ENCODE peak calls at places on chromosomes 3 and 15, in seven cellular contexts. One of them, this sample, is unnamed. For H3K4me1, the result is how much of the 10 kb centered on the place peaks cover.

GRCh38 chr3:60633644-60634043 is 617.6 kb downstream of the FHIT start:
- DNase-seq in PC-9: no peak
- DNase-seq in colonic mucosa: no peak
- DNase-seq in heart left ventricle: no peak
- DNase-seq in cardiac muscle cell: no peak
- DNase-seq in OCI-LY7: no peak
- DNase-seq in prostate gland: no peak
- DNase-seq in this sample: no peak

GRCh38 chr3:46261926-46262594 is 19.8 kb downstream of the CCR3 start:
- DNase-seq in PC-9: no peak
- DNase-seq in colonic mucosa: no peak
- DNase-seq in heart left ventricle: no peak
- DNase-seq in cardiac muscle cell: no peak
- DNase-seq in OCI-LY7: no peak
- DNase-seq in prostate gland: no peak
- DNase-seq in this sample: no peak

GRCh38 chr15:95284933-95285401 is 1045.5 kb upstream of the NR2F2 start:
- DNase-seq in PC-9: no peak
- DNase-seq in colonic mucosa: no peak
- DNase-seq in heart left ventricle: no peak
- DNase-seq in cardiac muscle cell: peak
- DNase-seq in OCI-LY7: no peak
- DNase-seq in prostate gland: no peak
- DNase-seq in this sample: no peak

GRCh38 chr3:105906834-105907233 is 38.0 kb upstream of the CBLB start:
- DNase-seq in PC-9: no peak
- DNase-seq in colonic mucosa: no peak
- DNase-seq in heart left ventricle: no peak
- DNase-seq in cardiac muscle cell: peak
- DNase-seq in OCI-LY7: no peak
- DNase-seq in prostate gland: no peak
- DNase-seq in this sample: no peak

GRCh38 chr15:51046799-51047449 is 47.8 kb downstream of the TNFAIP8L3 start:
- DNase-seq in PC-9: no peak
- DNase-seq in colonic mucosa: peak
- DNase-seq in heart left ventricle: no peak
- DNase-seq in cardiac muscle cell: peak
- DNase-seq in OCI-LY7: no peak
- DNase-seq in prostate gland: no peak
- DNase-seq in this sample: no peak

GRCh38 chr15:31396881-31397560 is 70.4 kb downstream of the KLF13 start:
- DNase-seq in PC-9: peak
- DNase-seq in colonic mucosa: peak
- DNase-seq in heart left ventricle: peak
- DNase-seq in cardiac muscle cell: peak
- DNase-seq in OCI-LY7: peak
- DNase-seq in prostate gland: peak
- DNase-seq in this sample: peak

GRCh38 chr3:67030785-67031740 is 33.0 kb downstream of the KBTBD8 start:
- DNase-seq in PC-9: no peak
- DNase-seq in colonic mucosa: no peak
- DNase-seq in heart left ventricle: no peak
- DNase-seq in cardiac muscle cell: no peak
- DNase-seq in OCI-LY7: no peak
- DNase-seq in prostate gland: no peak
- DNase-seq in this sample: no peak

GRCh38 chr3:186303985-186304384 is 58.0 kb downstream of the DGKG start:
- DNase-seq in PC-9: no peak
- DNase-seq in colonic mucosa: no peak
- DNase-seq in heart left ventricle: no peak
- DNase-seq in cardiac muscle cell: no peak
- DNase-seq in OCI-LY7: no peak
- DNase-seq in prostate gland: no peak
- DNase-seq in this sample: no peak

GRCh38 chr3:59381282-59381681 is 331.5 kb upstream of the CFAP20DC start:
- DNase-seq in PC-9: no peak
- DNase-seq in colonic mucosa: no peak
- DNase-seq in heart left ventricle: no peak
- DNase-seq in cardiac muscle cell: no peak
- DNase-seq in OCI-LY7: no peak
- DNase-seq in prostate gland: no peak
- DNase-seq in this sample: no peak

GRCh38 chr15:100767002-100767825 is 112.4 kb upstream of the ALDH1A3 start:
- DNase-seq in PC-9: no peak
- DNase-seq in colonic mucosa: no peak
- DNase-seq in heart left ventricle: peak
- DNase-seq in cardiac muscle cell: no peak
- DNase-seq in OCI-LY7: no peak
- DNase-seq in prostate gland: no peak
- DNase-seq in this sample: no peak

GRCh38 chr15:57573151-57573550 is 18.6 kb upstream of the MYZAP start:
- DNase-seq in PC-9: no peak
- DNase-seq in colonic mucosa: no peak
- DNase-seq in heart left ventricle: no peak
- DNase-seq in cardiac muscle cell: no peak
- DNase-seq in OCI-LY7: no peak
- DNase-seq in prostate gland: no peak
- DNase-seq in this sample: no peak

GRCh38 chr15:73051811-73052678 is at the start of gene NEO1:
- DNase-seq in PC-9: peak
- DNase-seq in colonic mucosa: peak
- DNase-seq in heart left ventricle: peak
- DNase-seq in cardiac muscle cell: peak
- DNase-seq in OCI-LY7: peak
- DNase-seq in prostate gland: peak
- DNase-seq in this sample: peak

DNA sequence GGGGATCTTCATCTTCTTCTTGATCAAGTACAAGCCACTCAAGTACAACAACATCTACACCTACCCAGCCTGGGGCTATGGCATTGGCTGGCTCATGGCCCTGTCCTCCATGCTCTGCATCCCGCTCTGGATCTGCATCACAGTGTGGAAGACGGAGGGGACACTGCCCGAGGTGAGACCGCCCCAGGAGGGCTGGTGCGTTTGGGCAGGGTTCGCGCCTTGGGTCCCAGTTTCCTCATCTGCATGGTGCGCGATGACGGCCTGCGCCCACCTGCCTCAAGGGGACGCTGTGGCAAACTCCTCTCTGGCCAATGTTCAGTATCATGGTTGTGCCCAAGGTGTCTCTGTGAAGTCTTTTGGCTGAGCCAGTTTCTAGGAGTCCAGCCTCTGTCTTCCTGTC is 57.5 kb upstream of the SLC6A1 start:
- DNase-seq in PC-9: no peak
- DNase-seq in colonic mucosa: no peak
- DNase-seq in heart left ventricle: no peak
- DNase-seq in cardiac muscle cell: no peak
- DNase-seq in OCI-LY7: no peak
- DNase-seq in prostate gland: no peak
- DNase-seq in this sample: no peak
- H3K27ac ChIP-seq in PC-9: no peak
- H3K27ac ChIP-seq in colonic mucosa: no peak
- H3K27ac ChIP-seq in heart left ventricle: no peak
- H3K27ac ChIP-seq in cardiac muscle cell: no peak
- H3K27ac ChIP-seq in OCI-LY7: no peak
- H3K27ac ChIP-seq in prostate gland: no peak
- H3K27ac ChIP-seq in this sample: no peak

GRCh38 chr15:67145710-67146109 is 80.3 kb downstream of the SMAD3 start:
- DNase-seq in PC-9: no peak
- DNase-seq in colonic mucosa: no peak
- DNase-seq in heart left ventricle: no peak
- DNase-seq in cardiac muscle cell: no peak
- DNase-seq in OCI-LY7: no peak
- DNase-seq in prostate gland: no peak
- DNase-seq in this sample: no peak
- H3K4me1 ChIP-seq in PC-9: half or more
- H3K4me1 ChIP-seq in colonic mucosa: under half
- H3K4me1 ChIP-seq in heart left ventricle: half or more
- H3K4me1 ChIP-seq in cardiac muscle cell: half or more
- H3K4me1 ChIP-seq in OCI-LY7: half or more
- H3K4me1 ChIP-seq in prostate gland: under half
- H3K4me1 ChIP-seq in this sample: half or more

GRCh38 chr3:21357241-21357640 is 393.8 kb downstream of the ZNF385D start:
- DNase-seq in PC-9: no peak
- DNase-seq in colonic mucosa: no peak
- DNase-seq in heart left ventricle: no peak
- DNase-seq in cardiac muscle cell: no peak
- DNase-seq in OCI-LY7: no peak
- DNase-seq in prostate gland: no peak
- DNase-seq in this sample: no peak
- H3K27ac ChIP-seq in PC-9: no peak
- H3K27ac ChIP-seq in colonic mucosa: no peak
- H3K27ac ChIP-seq in heart left ventricle: no peak
- H3K27ac ChIP-seq in cardiac muscle cell: no peak
- H3K27ac ChIP-seq in OCI-LY7: no peak
- H3K27ac ChIP-seq in prostate gland: no peak
- H3K27ac ChIP-seq in this sample: no peak

GRCh38 chr3:144624656-144625055 is 653.0 kb downstream of the DIPK2A start:
- DNase-seq in PC-9: no peak
- DNase-seq in colonic mucosa: no peak
- DNase-seq in heart left ventricle: no peak
- DNase-seq in cardiac muscle cell: no peak
- DNase-seq in OCI-LY7: no peak
- DNase-seq in prostate gland: no peak
- DNase-seq in this sample: no peak
- H3K4me1 ChIP-seq in PC-9: under half
- H3K4me1 ChIP-seq in colonic mucosa: under half
- H3K4me1 ChIP-seq in heart left ventricle: under half
- H3K4me1 ChIP-seq in cardiac muscle cell: under half
- H3K4me1 ChIP-seq in OCI-LY7: under half
- H3K4me1 ChIP-seq in prostate gland: under half
- H3K4me1 ChIP-seq in this sample: under half

DNA sequence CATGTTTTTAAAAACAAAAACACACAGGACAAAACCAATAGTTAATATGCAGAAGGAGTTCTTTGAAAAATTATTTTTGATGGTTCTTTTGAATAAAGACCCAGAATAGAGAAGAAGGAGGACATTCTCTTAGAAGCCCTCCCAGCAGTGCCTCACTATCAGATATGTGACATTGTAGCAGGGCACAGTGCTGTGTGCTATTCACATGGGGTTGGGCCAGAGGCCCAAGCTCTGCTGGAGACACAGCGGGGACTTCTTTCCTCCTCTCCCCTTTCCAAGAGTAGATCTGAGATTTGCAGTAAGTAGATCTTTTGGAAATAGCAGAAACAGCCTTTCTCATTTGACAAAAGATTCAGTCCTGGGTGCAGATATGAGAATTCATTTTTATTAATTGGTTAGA is 6.3 kb downstream of the GYG1 start:
- DNase-seq in PC-9: no peak
- DNase-seq in colonic mucosa: no peak
- DNase-seq in heart left ventricle: no peak
- DNase-seq in cardiac muscle cell: no peak
- DNase-seq in OCI-LY7: no peak
- DNase-seq in prostate gland: no peak
- DNase-seq in this sample: no peak
- H3K27ac ChIP-seq in PC-9: no peak
- H3K27ac ChIP-seq in colonic mucosa: no peak
- H3K27ac ChIP-seq in heart left ventricle: no peak
- H3K27ac ChIP-seq in cardiac muscle cell: no peak
- H3K27ac ChIP-seq in OCI-LY7: no peak
- H3K27ac ChIP-seq in prostate gland: no peak
- H3K27ac ChIP-seq in this sample: no peak

DNA sequence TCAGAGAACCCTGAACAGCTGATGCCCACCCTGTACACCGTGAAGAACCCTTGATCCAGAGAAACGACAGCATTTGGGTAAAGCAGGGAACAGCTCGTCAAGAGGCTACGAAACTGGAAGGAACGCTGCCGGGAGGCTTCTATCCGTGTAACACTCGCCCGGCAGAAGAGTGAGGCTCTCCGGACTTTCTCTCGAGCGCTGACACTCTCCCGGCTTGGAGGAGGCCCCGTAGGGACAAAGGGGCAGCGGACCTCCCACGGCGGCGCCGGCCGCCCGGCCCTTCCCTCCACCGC is 1.7 kb downstream of the HYAL2 start:
- DNase-seq in PC-9: no peak
- DNase-seq in colonic mucosa: no peak
- DNase-seq in heart left ventricle: no peak
- DNase-seq in cardiac muscle cell: no peak
- DNase-seq in OCI-LY7: no peak
- DNase-seq in prostate gland: no peak
- DNase-seq in this sample: no peak
- H3K4me1 ChIP-seq in PC-9: under half
- H3K4me1 ChIP-seq in colonic mucosa: under half
- H3K4me1 ChIP-seq in heart left ventricle: half or more
- H3K4me1 ChIP-seq in cardiac muscle cell: under half
- H3K4me1 ChIP-seq in OCI-LY7: under half
- H3K4me1 ChIP-seq in prostate gland: under half
- H3K4me1 ChIP-seq in this sample: half or more

GRCh38 chr3:15796331-15796730 is 1.4 kb downstream of the ANKRD28 start:
- DNase-seq in PC-9: no peak
- DNase-seq in colonic mucosa: no peak
- DNase-seq in heart left ventricle: no peak
- DNase-seq in cardiac muscle cell: no peak
- DNase-seq in OCI-LY7: no peak
- DNase-seq in prostate gland: no peak
- DNase-seq in this sample: no peak

GRCh38 chr3:15794842-15795562 is 2.8 kb downstream of the ANKRD28 start:
- DNase-seq in PC-9: no peak
- DNase-seq in colonic mucosa: no peak
- DNase-seq in heart left ventricle: no peak
- DNase-seq in cardiac muscle cell: peak
- DNase-seq in OCI-LY7: no peak
- DNase-seq in prostate gland: no peak
- DNase-seq in this sample: no peak

GRCh38 chr3:15794303-15794771 is 3.4 kb downstream of the ANKRD28 start:
- DNase-seq in PC-9: no peak
- DNase-seq in colonic mucosa: no peak
- DNase-seq in heart left ventricle: no peak
- DNase-seq in cardiac muscle cell: peak
- DNase-seq in OCI-LY7: no peak
- DNase-seq in prostate gland: no peak
- DNase-seq in this sample: no peak

GRCh38 chr3:15796771-15797599 is 794 bp downstream of the ANKRD28 start:
- DNase-seq in PC-9: peak
- DNase-seq in colonic mucosa: no peak
- DNase-seq in heart left ventricle: no peak
- DNase-seq in cardiac muscle cell: peak
- DNase-seq in OCI-LY7: no peak
- DNase-seq in prostate gland: no peak
- DNase-seq in this sample: no peak

DNA sequence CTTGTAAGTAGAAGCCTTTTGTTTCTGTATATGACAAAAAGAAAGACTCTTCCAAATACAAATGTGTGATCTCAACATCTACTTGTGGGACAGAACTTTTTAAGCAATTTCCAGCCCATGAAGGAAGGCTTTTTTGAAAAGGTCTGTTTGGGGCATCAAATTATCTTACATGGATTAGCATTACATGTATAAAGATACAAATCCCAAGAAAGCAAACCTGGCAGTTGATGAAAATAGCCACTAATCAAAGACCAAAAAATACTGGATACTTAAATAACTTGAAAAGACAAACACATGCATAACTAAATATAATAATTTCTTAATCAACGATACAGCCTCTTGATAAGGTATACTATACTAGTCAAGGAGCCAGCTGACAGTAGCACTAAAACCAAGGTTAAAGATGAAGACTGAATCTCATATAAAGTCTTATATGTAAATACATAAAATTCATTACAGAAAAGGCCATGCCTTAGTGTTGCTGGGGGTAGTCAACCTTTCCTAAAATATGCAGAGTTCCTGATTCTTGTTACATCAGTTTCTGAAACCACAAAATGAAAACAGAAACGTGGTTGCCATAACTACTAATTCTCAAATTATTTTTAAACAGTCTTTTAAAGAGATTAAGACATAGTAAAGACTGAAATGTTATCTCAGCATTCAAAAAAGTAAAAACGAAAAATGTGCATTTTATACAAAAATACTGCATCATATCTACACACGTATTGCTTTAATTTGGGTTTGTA is 2.0 kb downstream of the ANKRD28 start:
- DNase-seq in PC-9: no peak
- DNase-seq in colonic mucosa: no peak
- DNase-seq in heart left ventricle: no peak
- DNase-seq in cardiac muscle cell: peak
- DNase-seq in OCI-LY7: peak
- DNase-seq in prostate gland: no peak
- DNase-seq in this sample: no peak
- H3K27ac ChIP-seq in PC-9: peak
- H3K27ac ChIP-seq in colonic mucosa: peak
- H3K27ac ChIP-seq in heart left ventricle: no peak
- H3K27ac ChIP-seq in cardiac muscle cell: no peak
- H3K27ac ChIP-seq in OCI-LY7: no peak
- H3K27ac ChIP-seq in prostate gland: peak
- H3K27ac ChIP-seq in this sample: peak